ENCODE peak calls at places on chromosomes 13 and 19, in five cellular contexts. V, N, G, H and B are unnamed samples.
A peak's percentile ranks its signal among the peaks of the same experiment; 100 is the strongest.

GRCh38 chr13:59730026-59730425 is 433.7 kb downstream of the DIAPH3 start:
- DNase-seq in V (no peak), G (no peak), N (no peak), H (no peak), B (no peak)

GRCh38 chr19:47561440-47562045 is 11.4 kb downstream of the ZNF541 start:
- DNase-seq in N (no peak), H (no peak), V (no peak), G (no peak), B (no peak)

GRCh38 chr13:50208826-50209335 is 193.6 kb downstream of the KCNRG start:
- DNase-seq in N (no peak), H (peak; percentile 21), G (peak; percentile 9), V (peak; percentile 54), B (no peak)

GRCh38 chr19:9768175-9769112 is at the start of gene ZNF846:
- DNase-seq in V (peak; percentile 99), H (peak; percentile 95), N (peak; percentile 99), G (peak; percentile 93), B (peak; percentile 90)

GRCh38 chr13:32538234-32538620 is 368 bp downstream of the N4BP2L2 start:
- DNase-seq in V (no peak), G (no peak), N (no peak), H (no peak), B (no peak)

GRCh38 chr19:46716013-46716671 is 772 bp downstream of the PRKD2 start:
- DNase-seq in G (no peak), V (peak; percentile 75), H (peak; percentile 44), N (no peak), B (no peak)

GRCh38 chr19:3196933-3197205 is 11.1 kb downstream of the NCLN start:
- DNase-seq in N (peak; percentile 69), H (no peak), G (no peak), V (no peak), B (no peak)

GRCh38 chr19:11226716-11227166 is 12.7 kb upstream of the ANGPTL8 start:
- DNase-seq in N (no peak), V (no peak), G (no peak), H (no peak), B (no peak)

GRCh38 chr19:5234412-5234811 is 106.2 kb downstream of the PTPRS start:
- DNase-seq in N (no peak), V (no peak), G (no peak), H (no peak), B (no peak)

GRCh38 chr19:46624958-46625661 is at the start of gene PTGIR:
- DNase-seq in H (peak; percentile 52), V (peak; percentile 40), N (no peak), G (no peak), B (no peak)

GRCh38 chr13:21012211-21012610 is 49.2 kb downstream of the LATS2 start:
- DNase-seq in H (no peak), G (no peak), N (no peak), V (no peak), B (no peak)

GRCh38 chr19:17294051-17294891 is 9.0 kb downstream of the ABHD8 start:
- DNase-seq in G (no peak), N (peak; percentile 93), V (peak; percentile 82), H (peak; percentile 56), B (no peak)

GRCh38 chr13:98390086-98390697 is 186.7 kb downstream of the STK24 start:
- DNase-seq in N (no peak), G (no peak), V (no peak), H (no peak), B (no peak)

GRCh38 chr19:53906211-53907192 is 2.6 kb upstream of the CACNG7 start:
- DNase-seq in H (peak; percentile 36), G (no peak), N (peak; percentile 86), V (peak; percentile 81), B (no peak)

GRCh38 chr19:17795495-17795856 is 538 bp downstream of the B3GNT3 start:
- DNase-seq in V (no peak), G (no peak), N (no peak), H (no peak), B (no peak)

GRCh38 chr13:27264181-27264580 is 6.4 kb upstream of the RASL11A start:
- DNase-seq in H (no peak), N (no peak), G (no peak), V (no peak), B (no peak)

GRCh38 chr19:13334801-13335481 is 171.3 kb downstream of the CACNA1A start:
- DNase-seq in G (no peak), N (no peak), H (no peak), V (peak; percentile 26), B (no peak)
- TF ChIP-seq CTCF in G (peak; percentile 24), N (no peak), H (no peak), V (peak; percentile 43), B (no peak)

GRCh38 chr19:55600336-55601028 is 394 bp downstream of the ZNF524 start:
- DNase-seq in N (no peak), V (peak; percentile 94), G (no peak), H (no peak), B (no peak)
- TF ChIP-seq POLR2AphosphoS5 in N (no peak), V (peak; percentile 67), G (no peak), H (no peak), B (no peak)

GRCh38 chr19:15432018-15432494 is 13.3 kb upstream of the AKAP8L start:
- DNase-seq in G (no peak), V (peak; percentile 41), H (no peak), N (no peak), B (no peak)
- TF ChIP-seq CTCF in G (no peak), V (no peak), H (no peak), N (no peak), B (no peak)

GRCh38 chr19:45179063-45179847 is 671 bp downstream of the BLOC1S3 start:
- DNase-seq in N (peak; percentile 92), H (peak; percentile 42), G (no peak), V (no peak), B (no peak)
- TF ChIP-seq POLR2AphosphoS5 in N (no peak), H (no peak), G (no peak), V (no peak), B (no peak)